ENCODE peak calls at places on chromosomes 12 and 14, in ten cellular contexts. O is fibroblast of lung; N is CD4-positive, alpha-beta T cell; W is vagina; I is pancreas; J is left lung; L is psoas muscle; Q is cardiac muscle cell; X is MG63; S is thoracic aorta. R is an unnamed sample. For H3K27me3, the result is how much of the 10 kb centered on the place peaks cover.

GRCh38 chr12:130634866-130635265 is 81.2 kb downstream of the RIMBP2 start:
- DNase-seq in O (no peak), N (no peak), W (no peak), I (no peak), J (no peak), L (no peak), Q (no peak), X (no peak), S (no peak), R (no peak)

GRCh38 chr12:76471579-76471978 is 88.0 kb downstream of the OSBPL8 start:
- DNase-seq in O (no peak), N (no peak), W (no peak), I (no peak), J (no peak), L (no peak), Q (no peak), X (no peak), S (no peak), R (no peak)

GRCh38 chr14:103499709-103500108 is 22.9 kb downstream of the CKB start:
- DNase-seq in O (no peak), N (no peak), W (no peak), I (peak), J (no peak), L (no peak), Q (no peak), X (no peak), S (no peak), R (no peak)

GRCh38 chr14:52802597-52802996 is 11.2 kb upstream of the GNPNAT1 start:
- DNase-seq in O (peak), N (no peak), W (no peak), I (no peak), J (no peak), L (no peak), Q (no peak), X (peak), S (no peak), R (no peak)

GRCh38 chr12:116483959-116484699 is 75.1 kb upstream of the MAP1LC3B2 start:
- DNase-seq in O (peak), N (no peak), W (no peak), I (peak), J (no peak), L (no peak), Q (no peak), X (no peak), S (no peak), R (no peak)

GRCh38 chr14:69658664-69659261 is 47.4 kb downstream of the SUSD6 start:
- DNase-seq in O (no peak), N (no peak), W (no peak), I (no peak), J (no peak), L (no peak), Q (no peak), X (no peak), S (no peak), R (no peak)

GRCh38 chr12:1346126-1346525 is 248.3 kb downstream of the FBXL14 start:
- DNase-seq in O (peak), N (no peak), W (no peak), I (no peak), J (no peak), L (no peak), Q (no peak), X (no peak), S (no peak), R (no peak)

GRCh38 chr14:84361476-84361875 is 1168.5 kb upstream of the FLRT2 start:
- DNase-seq in O (no peak), N (no peak), W (no peak), I (no peak), J (no peak), L (no peak), Q (no peak), X (no peak), S (no peak), R (no peak)

GRCh38 chr12:15829949-15830348 is 40.8 kb upstream of the EPS8 start:
- DNase-seq in O (no peak), N (no peak), W (no peak), I (no peak), J (no peak), L (no peak), Q (no peak), X (peak), S (no peak), R (no peak)

GRCh38 chr12:2509137-2509536 is 285.6 kb upstream of the FKBP4 start:
- DNase-seq in O (no peak), N (no peak), W (no peak), I (no peak), J (no peak), L (no peak), Q (no peak), X (no peak), S (no peak), R (no peak)

GRCh38 chr12:116465892-116466291 is 93.3 kb upstream of the MAP1LC3B2 start:
- DNase-seq in O (no peak), N (no peak), W (no peak), I (no peak), J (no peak), L (no peak), Q (no peak), X (no peak), S (no peak), R (no peak)

GRCh38 chr12:49941556-49942511 is 8.7 kb upstream of the AQP2 start:
- DNase-seq in O (no peak), N (no peak), W (no peak), I (no peak), J (peak), L (no peak), Q (no peak), X (no peak), S (no peak), R (no peak)

GRCh38 chr12:1533205-1533601 is 61.2 kb downstream of the FBXL14 start:
- DNase-seq in O (no peak), N (no peak), W (no peak), I (no peak), J (no peak), L (no peak), Q (no peak), X (no peak), S (no peak), R (no peak)

GRCh38 chr12:85874064-85874463 is at the start of gene NTS:
- DNase-seq in O (no peak), N (no peak), W (no peak), I (no peak), J (no peak), L (no peak), Q (peak), X (no peak), S (no peak), R (no peak)

GRCh38 chr12:49976547-49976946 is 3.8 kb downstream of the AQP6 start:
- DNase-seq in O (no peak), N (no peak), W (no peak), I (no peak), J (no peak), L (no peak), Q (no peak), X (no peak), S (no peak), R (no peak)

GRCh38 chr12:64671682-64672081 is 61.4 kb downstream of the RASSF3 start:
- DNase-seq in O (no peak), N (no peak), W (no peak), I (no peak), J (no peak), L (no peak), Q (no peak), X (no peak), S (no peak), R (no peak)

GRCh38 chr12:131897875-131898274 is 3.5 kb downstream of the ULK1 start:
- DNase-seq in O (no peak), N (no peak), W (no peak), I (no peak), J (peak), L (no peak), Q (no peak), X (no peak), S (no peak), R (no peak)

GRCh38 chr14:104792945-104793702 is 2.4 kb downstream of the AKT1 start:
- DNase-seq in O (no peak), N (no peak), W (no peak), I (no peak), J (no peak), L (no peak), Q (no peak), X (no peak), S (no peak), R (no peak)

GRCh38 chr12:63362166-63362565 is 211.2 kb upstream of the AVPR1A start:
- DNase-seq in O (no peak), N (no peak), W (no peak), I (no peak), J (no peak), L (no peak), Q (no peak), X (no peak), S (no peak), R (no peak)

GRCh38 chr14:99986416-99986815 is 78.8 kb upstream of the EVL start:
- DNase-seq in O (peak), N (no peak), W (no peak), I (no peak), J (no peak), L (no peak), Q (no peak), X (no peak), S (no peak), R (no peak)

GRCh38 chr14:99497894-99498293 is 16.7 kb downstream of the CCNK start:
- DNase-seq in O (no peak), N (no peak), W (no peak), I (no peak), J (no peak), L (no peak), Q (no peak), X (no peak), S (no peak), R (no peak)

GRCh38 chr12:17592472-17592871 is 497.5 kb downstream of the RERGL start:
- DNase-seq in O (no peak), N (no peak), W (no peak), I (no peak), J (no peak), L (no peak), Q (no peak), X (no peak), S (no peak), R (no peak)

GRCh38 chr12:43812926-43813325 is 6.8 kb upstream of the TWF1 start:
- DNase-seq in O (no peak), N (no peak), W (no peak), I (no peak), J (no peak), L (no peak), Q (no peak), X (no peak), S (no peak), R (no peak)

GRCh38 chr12:117508468-117508867 is 147.0 kb upstream of the NOS1 start:
- DNase-seq in O (no peak), N (no peak), W (no peak), I (no peak), J (no peak), L (no peak), Q (no peak), X (no peak), S (no peak), R (no peak)

GRCh38 chr14:71183856-71184255 is 276.6 kb downstream of the PCNX1 start:
- DNase-seq in O (no peak), N (no peak), W (no peak), I (no peak), J (no peak), L (no peak), Q (peak), X (no peak), S (no peak), R (no peak)

GRCh38 chr14:100250732-100251465 is 12.0 kb downstream of the YY1 start:
- DNase-seq in O (no peak), N (no peak), W (no peak), I (no peak), J (no peak), L (no peak), Q (no peak), X (no peak), S (no peak), R (no peak)

GRCh38 chr14:26765768-26766550 is 168.1 kb upstream of the NOVA1 start:
- DNase-seq in O (peak), N (no peak), W (peak), I (no peak), J (no peak), L (peak), Q (no peak), X (peak), S (no peak), R (peak)

GRCh38 chr12:50747817-50748216 is 16.1 kb upstream of the ATF1 start:
- DNase-seq in O (no peak), N (no peak), W (no peak), I (no peak), J (no peak), L (no peak), Q (no peak), X (no peak), S (no peak), R (no peak)

GRCh38 chr14:76961631-76962302 is 66.7 kb downstream of the IRF2BPL start:
- DNase-seq in O (peak), N (peak), W (no peak), I (peak), J (peak), L (peak), Q (peak), X (peak), S (peak), R (peak)

GRCh38 chr14:47346849-47347248 is 328.6 kb downstream of the MDGA2 start:
- DNase-seq in O (no peak), N (no peak), W (no peak), I (no peak), J (no peak), L (no peak), Q (no peak), X (no peak), S (no peak), R (no peak)

GRCh38 chr12:3035815-3036702 is 41.1 kb upstream of the TSPAN9 start:
- DNase-seq in O (peak), N (no peak), W (no peak), I (no peak), J (no peak), L (no peak), Q (peak), X (no peak), S (no peak), R (no peak)

GRCh38 chr14:99320621-99321235 is 48.7 kb upstream of the BCL11B start:
- DNase-seq in O (no peak), N (no peak), W (peak), I (no peak), J (no peak), L (no peak), Q (no peak), X (no peak), S (no peak), R (no peak)

GRCh38 chr14:51726166-51726899 is 74.6 kb downstream of the FRMD6 start:
- DNase-seq in O (peak), N (no peak), W (no peak), I (no peak), J (no peak), L (no peak), Q (no peak), X (no peak), S (no peak), R (no peak)

GRCh38 chr12:5809586-5809985 is 135.5 kb downstream of the ANO2 start:
- DNase-seq in O (no peak), N (no peak), W (no peak), I (no peak), J (no peak), L (no peak), Q (no peak), X (no peak), S (no peak), R (no peak)

GRCh38 chr12:119266963-119267362 is 67.6 kb upstream of the CCDC60 start:
- DNase-seq in O (no peak), N (no peak), W (no peak), I (no peak), J (no peak), L (no peak), Q (no peak), X (no peak), S (no peak), R (no peak)

DNA sequence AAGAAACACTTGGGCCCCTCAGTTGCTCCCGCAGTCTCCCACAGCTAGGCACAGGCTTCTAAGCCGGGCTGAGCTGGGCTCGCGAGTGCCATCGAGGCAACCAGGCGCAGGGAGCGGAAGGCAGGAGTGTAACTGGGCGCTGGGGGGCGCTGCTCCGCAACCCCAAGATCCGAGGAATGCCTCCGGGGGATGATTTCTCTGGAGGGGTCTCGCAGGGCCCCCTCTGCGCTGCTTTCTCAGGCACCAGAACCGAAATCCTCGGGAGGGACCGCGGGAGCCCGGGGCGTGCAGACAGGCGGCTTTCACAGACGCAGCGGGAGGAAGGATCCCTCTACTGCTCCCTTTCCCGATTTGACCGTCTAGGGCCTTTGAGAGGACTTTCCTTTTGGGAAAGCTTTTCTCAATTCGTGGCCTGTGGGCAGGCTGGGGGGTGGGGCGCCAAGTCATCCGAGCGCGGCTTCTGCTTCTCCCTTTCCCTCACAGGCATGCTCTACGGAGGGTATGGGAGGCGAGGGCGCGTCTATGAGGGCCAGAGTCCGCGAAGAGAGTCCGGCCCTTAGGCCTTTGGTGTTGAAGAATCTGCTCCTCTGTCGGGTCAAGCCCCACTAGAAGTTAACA is 4.3 kb upstream of the NKX2-1 start:
- DNase-seq in O (no peak), N (no peak), W (no peak), I (no peak), J (peak), L (no peak), Q (no peak), X (no peak), S (no peak), R (no peak)
- H3K27me3 ChIP-seq in O (half or more), N (half or more), W (under half), I (under half), J (half or more), L (under half), Q (half or more), X (under half), S (under half), R (half or more)

GRCh38 chr12:128974881-128975280 is 121.6 kb downstream of the GLT1D1 start:
- DNase-seq in O (no peak), N (no peak), W (no peak), I (no peak), J (no peak), L (no peak), Q (no peak), X (no peak), S (no peak), R (no peak)
- H3K27me3 ChIP-seq in O (under half), N (under half), W (under half), I (under half), J (half or more), L (under half), Q (under half), X (under half), S (under half), R (under half)

GRCh38 chr12:53736602-53737493 is 9.6 kb upstream of the CALCOCO1 start:
- DNase-seq in O (no peak), N (no peak), W (no peak), I (no peak), J (no peak), L (no peak), Q (no peak), X (no peak), S (no peak), R (no peak)
- H3K27me3 ChIP-seq in O (half or more), N (under half), W (under half), I (under half), J (half or more), L (under half), Q (half or more), X (under half), S (under half), R (under half)

GRCh38 chr12:53414756-53415417 is 8.8 kb upstream of the AMHR2 start:
- DNase-seq in O (no peak), N (no peak), W (no peak), I (no peak), J (no peak), L (no peak), Q (no peak), X (no peak), S (no peak), R (no peak)
- H3K27me3 ChIP-seq in O (under half), N (under half), W (under half), I (under half), J (under half), L (under half), Q (under half), X (under half), S (under half), R (under half)

DNA sequence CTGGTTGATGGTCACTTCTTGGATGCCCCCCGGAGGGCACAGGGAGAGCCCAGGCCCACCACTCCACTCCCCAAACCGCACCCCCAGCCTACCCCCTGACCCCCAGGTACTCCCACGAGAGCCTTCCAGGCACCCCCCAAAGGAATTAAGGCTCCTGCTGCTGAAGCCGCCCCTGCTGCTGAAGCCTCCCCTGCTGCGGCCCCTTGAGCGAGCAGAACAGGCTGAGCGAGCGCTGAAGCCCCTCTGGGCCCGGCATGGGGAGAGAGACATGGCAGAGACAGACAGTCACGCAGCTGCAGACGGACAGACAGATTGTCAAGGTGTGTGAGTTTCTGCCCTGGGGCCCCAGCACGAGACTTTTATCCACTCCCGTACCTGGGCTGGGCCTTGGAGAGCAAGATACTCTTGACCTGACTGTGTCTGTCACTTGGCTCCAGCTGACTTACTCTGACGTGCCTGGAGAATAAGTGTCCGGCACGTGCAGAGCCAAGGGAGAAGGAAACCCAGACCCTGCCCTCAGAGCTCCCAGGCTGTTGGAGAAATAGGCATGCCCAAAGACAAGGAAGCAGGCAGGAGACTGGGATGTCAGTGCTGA is at the start of gene KRT78:
- DNase-seq in O (no peak), N (no peak), W (no peak), I (no peak), J (no peak), L (no peak), Q (no peak), X (no peak), S (no peak), R (no peak)
- H3K27me3 ChIP-seq in O (under half), N (under half), W (under half), I (under half), J (under half), L (under half), Q (under half), X (under half), S (under half), R (under half)

GRCh38 chr12:53963005-53963404 is 8.3 kb downstream of the HOXC12 start:
- DNase-seq in O (no peak), N (no peak), W (no peak), I (no peak), J (no peak), L (no peak), Q (no peak), X (no peak), S (no peak), R (no peak)
- H3K27me3 ChIP-seq in O (half or more), N (half or more), W (under half), I (under half), J (half or more), L (under half), Q (half or more), X (under half), S (under half), R (half or more)

DNA sequence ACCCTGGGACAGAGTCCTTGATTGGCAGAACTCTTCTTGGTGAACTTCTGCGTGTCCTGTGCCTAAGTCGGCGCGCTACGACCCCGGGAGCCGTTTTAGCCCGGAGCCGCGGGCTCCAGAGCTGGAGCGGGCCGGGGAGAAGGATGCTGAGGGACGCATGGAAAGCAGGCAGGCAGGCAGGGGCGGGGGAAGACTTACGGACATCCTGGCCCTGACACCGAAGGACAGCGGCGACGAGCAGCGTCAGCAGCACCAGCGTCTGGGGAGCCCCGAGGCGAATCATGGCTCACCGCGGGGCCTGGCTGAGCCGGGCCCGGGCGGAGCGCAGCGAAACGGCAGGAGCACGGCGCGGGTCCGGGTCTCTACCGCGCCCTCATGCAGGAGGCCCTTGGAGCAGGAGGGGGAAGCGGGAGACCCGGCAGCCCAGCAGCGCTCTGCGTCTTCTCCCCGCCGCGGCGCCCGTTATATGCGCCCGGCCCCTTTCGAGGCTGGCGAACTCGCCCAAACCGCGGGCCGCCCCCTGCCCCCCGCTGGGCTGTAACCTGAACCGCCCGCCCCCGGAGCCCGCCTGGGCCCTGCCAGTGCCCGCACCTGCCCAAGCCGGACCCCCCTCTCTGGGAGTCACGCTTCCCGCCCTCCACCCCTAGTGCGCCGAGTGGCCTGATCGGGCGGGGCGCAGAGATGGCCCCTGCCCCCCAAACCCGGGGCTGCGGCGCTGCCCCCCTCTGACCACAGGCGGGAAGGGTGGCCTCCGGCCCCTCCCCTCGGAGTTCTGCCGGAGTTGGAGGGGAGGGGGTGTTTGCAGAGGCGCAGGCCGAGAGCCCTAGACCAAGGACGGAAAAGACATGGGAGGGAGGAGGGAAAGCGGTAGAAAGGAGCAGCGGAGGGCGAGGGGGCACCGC is at the start of gene COL2A1:
- DNase-seq in O (peak), N (no peak), W (no peak), I (peak), J (no peak), L (peak), Q (peak), X (peak), S (no peak), R (no peak)
- H3K27me3 ChIP-seq in O (half or more), N (half or more), W (under half), I (under half), J (half or more), L (under half), Q (under half), X (half or more), S (under half), R (under half)

GRCh38 chr12:51822261-51822616 is 26.3 kb downstream of the FIGNL2 start:
- DNase-seq in O (no peak), N (no peak), W (no peak), I (no peak), J (no peak), L (no peak), Q (no peak), X (no peak), S (no peak), R (no peak)
- H3K27me3 ChIP-seq in O (under half), N (under half), W (under half), I (under half), J (half or more), L (under half), Q (under half), X (under half), S (under half), R (under half)